ENCODE peak calls at places on chromosomes 12 and 14, in six cellular contexts. E, I, O, L, P and M are unnamed samples.

GRCh38 chr14:93977790-93978581 is 1.6 kb upstream of the ASB2 start:
- DNase-seq in E (no peak), I (no peak), P (no peak), O (no peak), L (no peak), M (no peak)

GRCh38 chr12:123705935-123706334 is 6.2 kb upstream of the ATP6V0A2 start:
- DNase-seq in P (peak), E (no peak), L (peak), I (no peak), O (no peak), M (no peak)

GRCh38 chr14:21215130-21215878 is 53.9 kb downstream of the HNRNPC start:
- DNase-seq in P (no peak), E (no peak), I (no peak), L (no peak), O (no peak), M (no peak)

GRCh38 chr12:128968668-128969067 is 115.4 kb downstream of the GLT1D1 start:
- DNase-seq in O (no peak), P (no peak), I (no peak), L (peak), E (no peak), M (no peak)

GRCh38 chr12:69821441-69822204 is 3.4 kb upstream of the MYRFL start:
- DNase-seq in P (no peak), I (peak), O (no peak), E (no peak), L (no peak), M (no peak)

GRCh38 chr12:5694759-5695409 is 250.2 kb downstream of the ANO2 start:
- DNase-seq in P (no peak), E (no peak), L (no peak), O (no peak), I (no peak), M (no peak)

GRCh38 chr14:29908652-29909577 is 18.7 kb downstream of the PRKD1 start:
- DNase-seq in O (no peak), P (no peak), E (no peak), I (no peak), L (no peak), M (no peak)

GRCh38 chr12:125381373-125381772 is 316.1 kb downstream of the AACS start:
- DNase-seq in L (no peak), O (peak), I (no peak), P (no peak), E (no peak), M (peak)

GRCh38 chr12:29889737-29890136 is 106.0 kb upstream of the TMTC1 start:
- DNase-seq in I (peak), P (peak), O (peak), L (peak), E (peak), M (peak)

GRCh38 chr12:90958995-90959394 is 4.0 kb upstream of the CCER1 start:
- DNase-seq in L (no peak), P (no peak), I (no peak), O (no peak), E (no peak), M (no peak)
- TF ChIP-seq CTCF in L (peak), P (no peak), I (peak), O (no peak), E (peak), M (no peak)

DNA sequence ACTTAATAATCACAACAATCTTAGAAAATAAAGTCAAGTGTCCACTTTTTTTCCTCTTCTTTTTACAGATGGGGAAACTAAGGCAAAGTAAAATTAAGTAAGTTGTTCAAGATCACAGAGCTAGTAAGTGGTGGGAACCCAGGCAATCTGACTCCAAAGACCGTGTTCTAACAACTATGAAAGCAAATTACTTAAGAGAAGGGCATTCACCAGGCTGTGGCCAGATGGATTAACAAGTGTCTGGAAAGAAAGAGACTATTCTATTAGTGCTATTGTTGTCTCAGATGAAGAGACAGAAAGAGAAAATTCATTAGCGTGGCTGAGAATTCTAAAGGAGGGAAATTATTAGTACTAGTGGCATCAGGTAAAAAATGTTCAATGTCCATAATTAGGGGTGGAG is 48.5 kb downstream of the FGD6 start:
- DNase-seq in O (no peak), E (no peak), P (no peak), I (no peak), L (no peak), M (no peak)
- TF ChIP-seq CTCF in O (no peak), E (no peak), P (no peak), I (no peak), L (no peak), M (no peak)

GRCh38 chr12:78086553-78087362 is 256.1 kb downstream of the NAV3 start:
- DNase-seq in L (peak), P (no peak), E (no peak), O (no peak), I (no peak), M (no peak)
- TF ChIP-seq CTCF in L (peak), P (no peak), E (peak), O (peak), I (no peak), M (no peak)

GRCh38 chr12:47021298-47021697 is 58.1 kb upstream of the PCED1B start:
- DNase-seq in E (peak), P (peak), L (peak), I (peak), O (no peak), M (peak)
- TF ChIP-seq CTCF in E (peak), P (peak), L (peak), I (peak), O (peak), M (peak)

GRCh38 chr12:1662761-1663439 is 28.0 kb upstream of the ADIPOR2 start:
- DNase-seq in O (peak), I (peak), E (peak), P (no peak), L (peak), M (peak)
- TF ChIP-seq CTCF in O (peak), I (peak), E (peak), P (no peak), L (no peak), M (peak)